ENCODE peak calls at places on chromosomes 13 and 19, in four cellular contexts. I is activated CD8-positive, alpha-beta memory T cell treated with anti-CD3 and anti-CD28 coated beads for 4 hours; H is NCI-H1930; E is cardiac muscle cell. S is an unnamed sample.

GRCh38 chr19:38073806-38074685 is 150.0 kb downstream of the DPF1 start:
- DNase-seq in I (no peak), H (no peak), E (peak), S (no peak)

GRCh38 chr13:89701913-89702312 is 1645.6 kb upstream of the MIR17HG start:
- DNase-seq in H (no peak), E (no peak), I (no peak), S (no peak)

GRCh38 chr19:1268392-1269064 is 604 bp upstream of the CIRBP start:
- DNase-seq in I (no peak), H (no peak), E (no peak), S (no peak)

GRCh38 chr13:66673401-66673800 is 556.7 kb downstream of the PCDH9 start:
- DNase-seq in E (no peak), H (no peak), I (no peak), S (no peak)

GRCh38 chr13:31431722-31432137 is 232.0 kb downstream of the B3GLCT start:
- DNase-seq in I (peak), H (no peak), E (peak), S (peak)

GRCh38 chr13:70330697-70331361 is 222.6 kb upstream of the KLHL1 start:
- DNase-seq in H (no peak), E (no peak), I (no peak), S (no peak)

GRCh38 chr13:45447050-45447661 is 17.6 kb upstream of the COG3 start:
- DNase-seq in I (no peak), E (no peak), H (no peak), S (no peak)

GRCh38 chr19:35908977-35909683 is 1.0 kb upstream of the TYROBP start:
- DNase-seq in H (no peak), E (no peak), I (no peak), S (no peak)

GRCh38 chr19:7705387-7706187 is 3.7 kb upstream of the FCER2 start:
- DNase-seq in I (peak), H (no peak), E (no peak), S (peak)

GRCh38 chr13:106103779-106104178 is 431.7 kb downstream of the EFNB2 start:
- DNase-seq in I (no peak), H (no peak), E (no peak), S (no peak)

GRCh38 chr13:91586609-91587008 is 188.2 kb downstream of the GPC5 start:
- DNase-seq in I (no peak), E (no peak), H (no peak), S (no peak)

GRCh38 chr19:30340724-30341595 is 31.2 kb upstream of the ZNF536 start:
- DNase-seq in I (no peak), H (no peak), E (no peak), S (no peak)

GRCh38 chr19:20278342-20278741 is 111.3 kb downstream of the ZNF486 start:
- DNase-seq in H (no peak), E (no peak), I (no peak), S (no peak)

GRCh38 chr13:106337096-106337495 is 198.4 kb downstream of the EFNB2 start:
- DNase-seq in I (no peak), E (no peak), H (no peak), S (no peak)

GRCh38 chr19:49361438-49362047 is 673 bp downstream of the TEAD2 start:
- DNase-seq in I (no peak), H (no peak), E (peak), S (no peak)

GRCh38 chr19:45717983-45718650 is 12.6 kb downstream of the FBXO46 start:
- DNase-seq in I (no peak), H (no peak), E (peak), S (no peak)

GRCh38 chr19:47006496-47006895 is 13.1 kb upstream of the NPAS1 start:
- DNase-seq in E (no peak), H (no peak), I (no peak), S (no peak)

GRCh38 chr13:88802886-88803285 is 1131.7 kb downstream of the SLITRK5 start:
- DNase-seq in I (no peak), H (no peak), E (no peak), S (no peak)

GRCh38 chr13:93476175-93476574 is 249.6 kb downstream of the GPC6 start:
- DNase-seq in E (no peak), H (no peak), I (no peak), S (no peak)

GRCh38 chr19:17058236-17058635 is 17.0 kb downstream of the HAUS8 start:
- DNase-seq in I (no peak), H (no peak), E (no peak), S (no peak)

GRCh38 chr19:5001547-5002131 is 32.7 kb downstream of the KDM4B start:
- DNase-seq in E (no peak), H (no peak), I (no peak), S (no peak)

GRCh38 chr13:101673360-101674105 is 221.1 kb downstream of the ITGBL1 start:
- DNase-seq in E (no peak), H (no peak), I (no peak), S (no peak)

GRCh38 chr19:49135686-49136085 is 16.3 kb downstream of the PPFIA3 start:
- DNase-seq in E (no peak), H (no peak), I (no peak), S (no peak)

GRCh38 chr13:24194447-24194846 is 33.9 kb downstream of the SPATA13 start:
- DNase-seq in H (no peak), E (no peak), I (no peak), S (no peak)

GRCh38 chr19:30326076-30326710 is 46.0 kb upstream of the ZNF536 start:
- DNase-seq in I (no peak), H (no peak), E (no peak), S (no peak)

GRCh38 chr19:46480409-46480808 is 9.0 kb upstream of the PNMA8A start:
- DNase-seq in H (no peak), E (peak), I (no peak), S (no peak)

GRCh38 chr13:88031980-88032562 is 360.9 kb downstream of the SLITRK5 start:
- DNase-seq in I (no peak), E (no peak), H (no peak), S (no peak)

GRCh38 chr19:29836409-29836825 is 24.6 kb downstream of the CCNE1 start:
- DNase-seq in I (no peak), E (no peak), H (no peak), S (no peak)

GRCh38 chr13:60745343-60745742 is 348.3 kb downstream of the TDRD3 start:
- DNase-seq in I (no peak), E (no peak), H (no peak), S (no peak)

S was measured in central memory CD8-positive, alpha-beta T cell.